ENCODE peak calls at places on chromosomes 16 and 17, in four cellular contexts. R, I, F and M are unnamed samples.

GRCh38 chr17:32569171-32570080 is 82.6 kb downstream of the CDK5R1 start:
- DNase-seq in F (no peak), R (no peak), I (no peak), M (no peak)

GRCh38 chr16:87754535-87754934 is 11.3 kb downstream of the KLHDC4 start:
- DNase-seq in F (no peak), R (no peak), I (no peak), M (no peak)

GRCh38 chr17:49365667-49366066 is 3.6 kb upstream of the ZNF652 start:
- DNase-seq in F (no peak), I (no peak), R (peak), M (peak)

GRCh38 chr17:19012171-19013080 is 7.9 kb upstream of the FAM83G start:
- DNase-seq in I (no peak), F (no peak), R (no peak), M (no peak)

GRCh38 chr17:46166692-46167249 is 26.5 kb downstream of the KANSL1 start:
- DNase-seq in R (no peak), I (no peak), F (no peak), M (no peak)

GRCh38 chr17:42313773-42314566 is 25.7 kb downstream of the STAT5A start:
- DNase-seq in R (no peak), I (no peak), F (peak), M (no peak)

GRCh38 chr17:69858460-69858859 is 216.6 kb upstream of the KCNJ16 start:
- DNase-seq in R (no peak), I (no peak), F (no peak), M (no peak)

GRCh38 chr17:6495450-6496115 is 51.3 kb downstream of the PIMREG start:
- DNase-seq in I (no peak), R (no peak), F (no peak), M (no peak)

GRCh38 chr16:9446471-9447194 is 355.2 kb downstream of the HAPSTR1 start:
- DNase-seq in I (no peak), R (no peak), F (no peak), M (peak)

GRCh38 chr17:49193513-49194296 is 16.7 kb downstream of the GNGT2 start:
- DNase-seq in F (peak), R (peak), I (no peak), M (no peak)

GRCh38 chr16:30413116-30413806 is 5.9 kb downstream of the ZNF771 start:
- DNase-seq in R (no peak), F (no peak), I (no peak), M (no peak)

GRCh38 chr17:38444151-38444550 is 15.9 kb downstream of the ARHGAP23 start:
- DNase-seq in I (no peak), F (peak), R (peak), M (peak)

GRCh38 chr16:17858061-17858460 is 387.3 kb upstream of the XYLT1 start:
- DNase-seq in I (no peak), F (no peak), R (no peak), M (no peak)

GRCh38 chr17:27797390-27798091 is 2.8 kb downstream of the NOS2 start:
- DNase-seq in I (no peak), R (no peak), F (no peak), M (peak)

GRCh38 chr17:8623591-8623990 is 6.9 kb downstream of the MYH10 start:
- DNase-seq in R (peak), I (no peak), F (no peak), M (no peak)

GRCh38 chr16:50282010-50282538 is 15.7 kb downstream of the ADCY7 start:
- DNase-seq in F (peak), R (no peak), I (no peak), M (peak)

GRCh38 chr16:68009157-68009735 is 6.5 kb downstream of the DPEP2NB start:
- DNase-seq in R (no peak), I (no peak), F (no peak), M (no peak)

GRCh38 chr16:58333937-58334336 is 39.1 kb upstream of the PRSS54 start:
- DNase-seq in F (no peak), R (no peak), I (no peak), M (no peak)

GRCh38 chr17:75295220-75296158 is 6.3 kb upstream of the SLC25A19 start:
- DNase-seq in I (no peak), F (no peak), R (no peak), M (no peak)